ENCODE peak calls at places on chromosomes 16 and 17, in six cellular contexts. V is K562, A is WTC11, K is GM12878, D is HEK293T, E is HCT116. T is an unnamed sample.

GRCh38 chr17:71284032-71284755 is 836.6 kb upstream of the SOX9 start:
- DNase-seq in V (no peak), A (no peak), K (no peak), D (no peak), E (no peak), T (no peak)

GRCh38 chr16:35747658-35748455 is 2288.4 kb downstream of the TP53TG3F start:
- DNase-seq in V (no peak), A (no peak), K (no peak), D (no peak), E (no peak), T (no peak)

GRCh38 chr17:39750131-39751015 is 12.6 kb downstream of the GRB7 start:
- DNase-seq in V (no peak), A (no peak), K (no peak), D (no peak), E (no peak), T (no peak)

GRCh38 chr16:12201216-12201615 is 224.7 kb downstream of the SNX29 start:
- DNase-seq in V (no peak), A (no peak), K (no peak), D (no peak), E (no peak), T (no peak)

GRCh38 chr17:48068491-48068961 is 20.4 kb downstream of the NFE2L1 start:
- DNase-seq in V (no peak), A (peak), K (no peak), D (peak), E (no peak), T (peak)

GRCh38 chr16:31301708-31302400 is 42.1 kb downstream of the ITGAM start:
- DNase-seq in V (peak), A (no peak), K (no peak), D (no peak), E (no peak), T (no peak)

GRCh38 chr16:11783319-11784047 is 13.6 kb downstream of the ZC3H7A start:
- DNase-seq in V (peak), A (no peak), K (peak), D (no peak), E (no peak), T (no peak)

GRCh38 chr16:68319185-68319908 is 8.5 kb downstream of the PRMT7 start:
- DNase-seq in V (no peak), A (no peak), K (no peak), D (no peak), E (no peak), T (no peak)

GRCh38 chr17:81422776-81423697 is 27.8 kb downstream of the BAHCC1 start:
- DNase-seq in V (peak), A (no peak), K (no peak), D (no peak), E (peak), T (no peak)

GRCh38 chr16:27598921-27599565 is 49.1 kb downstream of the KATNIP start:
- DNase-seq in V (no peak), A (no peak), K (no peak), D (no peak), E (no peak), T (no peak)

GRCh38 chr17:82858376-82859126 is 18.7 kb upstream of the ZNF750 start:
- DNase-seq in V (no peak), A (no peak), K (no peak), D (no peak), E (no peak), T (no peak)

GRCh38 chr17:80866050-80866793 is 125.4 kb upstream of the CHMP6 start:
- DNase-seq in V (peak), A (peak), K (peak), D (peak), E (peak), T (peak)

GRCh38 chr16:84448444-84448843 is 56.0 kb downstream of the MEAK7 start:
- DNase-seq in V (no peak), A (no peak), K (no peak), D (no peak), E (no peak), T (no peak)

GRCh38 chr17:78041401-78042179 is 83.1 kb downstream of the TNRC6C start:
- DNase-seq in V (no peak), A (no peak), K (no peak), D (no peak), E (no peak), T (no peak)

GRCh38 chr17:75722542-75723095 is 1.4 kb downstream of the ITGB4 start:
- DNase-seq in V (no peak), A (no peak), K (no peak), D (no peak), E (no peak), T (no peak)

GRCh38 chr17:70040336-70040735 is 34.7 kb upstream of the KCNJ16 start:
- DNase-seq in V (no peak), A (no peak), K (no peak), D (no peak), E (no peak), T (no peak)

GRCh38 chr17:10337976-10338375 is 34.8 kb downstream of the MYH13 start:
- DNase-seq in V (no peak), A (no peak), K (no peak), D (no peak), E (no peak), T (no peak)

GRCh38 chr16:30053376-30054015 is 12.1 kb upstream of the ALDOA start:
- DNase-seq in V (no peak), A (no peak), K (no peak), D (no peak), E (no peak), T (no peak)

GRCh38 chr16:57091990-57092785 is at the start of gene CPNE2:
- DNase-seq in V (peak), A (peak), K (no peak), D (peak), E (no peak), T (peak)

GRCh38 chr16:10663146-10663545 is 31.6 kb downstream of the TEKT5 start:
- DNase-seq in V (no peak), A (no peak), K (no peak), D (no peak), E (no peak), T (no peak)

GRCh38 chr16:2532494-2533141 is 1.4 kb upstream of the CEMP1 start:
- DNase-seq in V (peak), A (peak), K (peak), D (no peak), E (peak), T (peak)

GRCh38 chr17:77644981-77645380 is 313.5 kb upstream of the TNRC6C start:
- DNase-seq in V (no peak), A (peak), K (no peak), D (peak), E (no peak), T (no peak)

GRCh38 chr16:66574081-66574480 is 5.2 kb upstream of the CMTM2 start:
- DNase-seq in V (no peak), A (no peak), K (no peak), D (no peak), E (no peak), T (no peak)

GRCh38 chr17:76994237-76994637 is 126.0 kb downstream of the MGAT5B start:
- DNase-seq in V (no peak), A (no peak), K (no peak), D (no peak), E (no peak), T (no peak)

GRCh38 chr16:89139907-89140361 is 31.6 kb upstream of the CDH15 start:
- DNase-seq in V (no peak), A (no peak), K (no peak), D (no peak), E (no peak), T (no peak)

GRCh38 chr17:79650283-79650682 is 39.4 kb upstream of the RBFOX3 start:
- DNase-seq in V (no peak), A (no peak), K (no peak), D (peak), E (no peak), T (peak)

GRCh38 chr17:2835791-2836190 is 39.6 kb downstream of the RAP1GAP2 start:
- DNase-seq in V (no peak), A (no peak), K (no peak), D (no peak), E (no peak), T (no peak)

GRCh38 chr16:81967358-81967757 is 43.9 kb downstream of the SDR42E1 start:
- DNase-seq in V (no peak), A (no peak), K (no peak), D (no peak), E (no peak), T (no peak)

GRCh38 chr16:4944333-4945281 is 7.7 kb upstream of the PPL start:
- DNase-seq in V (peak), A (peak), K (no peak), D (peak), E (peak), T (peak)

GRCh38 chr17:4161560-4162221 is 18.7 kb downstream of the CYB5D2 start:
- DNase-seq in V (peak), A (no peak), K (no peak), D (no peak), E (no peak), T (no peak)

GRCh38 chr17:8818654-8819330 is 19.6 kb upstream of the MFSD6L start:
- DNase-seq in V (no peak), A (no peak), K (no peak), D (no peak), E (no peak), T (no peak)

GRCh38 chr16:50099957-50100648 is 34.3 kb downstream of the HEATR3 start:
- DNase-seq in V (no peak), A (no peak), K (no peak), D (no peak), E (no peak), T (no peak)
- TF ChIP-seq SP1 in V (no peak), A (no peak), K (no peak), D (no peak), E (no peak), T (no peak)

GRCh38 chr17:68790931-68791330 is 164.3 kb downstream of the ABCA8 start:
- DNase-seq in V (no peak), A (no peak), K (no peak), D (no peak), E (no peak), T (no peak)
- TF ChIP-seq SP1 in V (no peak), A (no peak), K (no peak), D (no peak), E (no peak), T (no peak)

GRCh38 chr17:14922421-14922820 is 342.7 kb downstream of the PMP22 start:
- DNase-seq in V (no peak), A (no peak), K (no peak), D (no peak), E (no peak), T (no peak)
- TF ChIP-seq SP1 in V (no peak), A (no peak), K (no peak), D (no peak), E (no peak), T (no peak)

DNA sequence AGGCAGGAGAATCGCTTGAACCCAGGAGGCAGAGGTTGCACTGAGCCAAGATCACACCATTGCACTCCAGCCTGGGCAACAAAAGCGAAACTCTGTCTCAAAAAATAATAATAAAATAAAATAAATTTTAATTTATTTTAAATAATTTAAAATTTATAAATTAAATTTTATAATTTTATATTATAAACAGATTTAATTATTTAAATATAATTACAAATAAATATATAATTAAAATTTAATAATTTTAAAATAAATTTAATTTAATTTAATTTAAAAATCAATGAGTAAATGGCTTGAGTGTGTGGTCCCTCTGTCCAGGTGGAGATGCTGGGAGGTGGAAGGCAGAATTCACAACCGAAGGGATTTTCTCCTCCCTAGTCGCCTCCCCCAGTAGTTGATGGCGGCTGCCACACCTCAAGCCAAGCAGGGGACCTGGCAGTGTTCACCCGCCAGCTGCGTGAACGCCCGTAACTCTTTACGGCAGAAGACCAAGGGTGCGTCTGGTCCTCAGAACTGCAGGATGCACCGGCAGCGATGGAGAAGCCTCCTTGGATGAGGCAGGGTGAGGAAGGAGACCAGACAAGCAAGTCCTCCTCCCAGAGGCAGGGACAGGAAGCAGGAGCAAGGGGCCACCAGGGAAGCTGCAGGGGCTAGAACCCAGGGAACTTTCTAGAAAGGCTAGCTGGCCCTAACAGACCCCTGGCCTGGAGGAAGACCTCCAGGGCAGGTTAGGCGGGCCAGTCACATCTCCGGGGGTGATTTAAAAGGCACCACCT is 22.9 kb upstream of the KRT17 start:
- DNase-seq in V (no peak), A (no peak), K (no peak), D (no peak), E (no peak), T (no peak)
- TF ChIP-seq SP1 in V (no peak), A (no peak), K (no peak), D (no peak), E (no peak), T (no peak)